ENCODE peak calls at places on chromosomes 4 and X, in four cellular contexts. A, Z, H and W are unnamed samples. For H3K36me3, the result is how much of the 10 kb centered on the place peaks cover.

GRCh38 chr4:164531336-164531735 is 222.6 kb upstream of the SMIM31 start:
- DNase-seq in A (no peak), Z (no peak), H (no peak), W (no peak)

GRCh38 chr4:21184788-21185187 is 484.5 kb downstream of the PACRGL start:
- DNase-seq in A (no peak), Z (no peak), H (no peak), W (no peak)

GRCh38 chr4:142817442-142817841 is 28.7 kb downstream of the INPP4B start:
- DNase-seq in A (no peak), Z (no peak), H (no peak), W (no peak)

GRCh38 chr4:20462426-20463175 is 210.9 kb downstream of the SLIT2 start:
- DNase-seq in A (no peak), Z (no peak), H (no peak), W (no peak)

GRCh38 chrX:20506739-20507138 is 240.0 kb upstream of the RPS6KA3 start:
- DNase-seq in A (no peak), Z (no peak), H (no peak), W (no peak)

GRCh38 chr4:22385615-22386014 is 130.3 kb downstream of the ADGRA3 start:
- DNase-seq in A (no peak), Z (no peak), H (no peak), W (no peak)

GRCh38 chr4:147829401-147830101 is 97.7 kb downstream of the ARHGAP10 start:
- DNase-seq in A (peak), Z (peak), H (no peak), W (peak)

GRCh38 chrX:133570549-133570948 is 155.3 kb upstream of the GPC4 start:
- DNase-seq in A (no peak), Z (no peak), H (no peak), W (no peak)

GRCh38 chr4:173680278-173680677 is 150.2 kb upstream of the HAND2 start:
- DNase-seq in A (no peak), Z (no peak), H (no peak), W (no peak)

GRCh38 chrX:65488496-65488895 is 46.1 kb downstream of the LAS1L start:
- DNase-seq in A (no peak), Z (no peak), H (no peak), W (no peak)

GRCh38 chr4:145580906-145581305 is 38.3 kb upstream of the MMAA start:
- DNase-seq in A (no peak), Z (no peak), H (no peak), W (no peak)

GRCh38 chr4:148857234-148857972 is 415.2 kb upstream of the NR3C2 start:
- DNase-seq in A (no peak), Z (no peak), H (no peak), W (no peak)

GRCh38 chr4:123856689-123857545 is 460.3 kb downstream of the SPRY1 start:
- DNase-seq in A (peak), Z (peak), H (no peak), W (peak)

GRCh38 chrX:101685923-101686322 is 26.3 kb upstream of the ARMCX2 start:
- DNase-seq in A (no peak), Z (no peak), H (no peak), W (no peak)

GRCh38 chr4:184746532-184746870 is 12.6 kb upstream of the CENPU start:
- DNase-seq in A (no peak), Z (peak), H (no peak), W (peak)

GRCh38 chr4:1488831-1489638 is 82.8 kb upstream of the NKX1-1 start:
- DNase-seq in A (no peak), Z (no peak), H (no peak), W (no peak)

GRCh38 chr4:19386786-19387185 is 864.9 kb upstream of the SLIT2 start:
- DNase-seq in A (no peak), Z (no peak), H (no peak), W (no peak)

GRCh38 chrX:110389570-110389969 is 30.9 kb downstream of the RTL9 start:
- DNase-seq in A (no peak), Z (no peak), H (no peak), W (no peak)

GRCh38 chr4:114296126-114296525 is 302.5 kb upstream of the UGT8 start:
- DNase-seq in A (no peak), Z (peak), H (no peak), W (no peak)

GRCh38 chrX:153777261-153778090 is 3.4 kb upstream of the SRPK3 start:
- DNase-seq in A (no peak), Z (no peak), H (no peak), W (no peak)
- TF ChIP-seq POLR2A in A (no peak), Z (no peak), H (no peak), W (no peak)

GRCh38 chrX:45761920-45762319 is 561.2 kb upstream of the DIPK2B start:
- DNase-seq in A (no peak), Z (no peak), H (no peak), W (no peak)

GRCh38 chrX:45758319-45758718 is 557.6 kb upstream of the DIPK2B start:
- DNase-seq in A (peak), Z (no peak), H (no peak), W (no peak)

GRCh38 chrX:45758738-45759397 is 558.2 kb upstream of the DIPK2B start:
- DNase-seq in A (peak), Z (no peak), H (no peak), W (no peak)

GRCh38 chrX:45762699-45763647 is 562.3 kb upstream of the DIPK2B start:
- DNase-seq in A (no peak), Z (no peak), H (no peak), W (no peak)

DNA sequence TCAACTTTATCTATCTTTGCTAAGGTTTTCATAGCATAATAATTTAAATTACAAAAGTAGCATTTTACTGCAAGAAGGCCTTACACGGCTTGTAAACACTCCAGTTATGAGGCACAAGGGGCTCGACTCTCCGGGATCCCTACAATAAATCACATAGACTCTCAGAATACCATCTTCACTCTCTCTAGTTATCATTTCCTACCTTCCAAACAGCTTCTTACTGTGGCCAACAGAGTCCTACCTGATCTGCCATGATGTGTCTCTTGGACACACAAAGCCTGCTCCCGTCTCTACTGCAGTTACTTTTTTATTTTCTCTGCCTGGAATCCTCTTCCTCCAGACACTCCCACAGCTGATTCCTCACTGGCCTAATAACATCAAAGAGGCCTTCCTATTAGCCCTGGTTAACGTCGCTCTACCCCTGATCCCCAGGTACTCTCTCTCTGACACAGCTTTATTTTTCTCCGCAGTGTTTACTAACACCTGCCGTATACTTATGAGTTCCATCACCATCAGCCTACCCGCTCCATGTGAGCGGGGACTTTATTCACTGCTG is 559.6 kb upstream of the DIPK2B start:
- DNase-seq in A (no peak), Z (no peak), H (no peak), W (no peak)
- H3K4me3 ChIP-seq in A (no peak), Z (no peak), H (no peak), W (no peak)

GRCh38 chrX:115503099-115503498 is 57.9 kb upstream of the PLS3 start:
- DNase-seq in A (no peak), Z (no peak), H (no peak), W (no peak)
- H3K36me3 ChIP-seq in A (under half), Z (under half), H (under half), W (under half)

GRCh38 chr4:6888506-6889071 is 21.0 kb upstream of the TBC1D14 start:
- DNase-seq in A (peak), Z (no peak), H (no peak), W (no peak)
- TF ChIP-seq POLR2A in A (no peak), Z (no peak), H (no peak), W (no peak)